ENCODE peak calls at places on chromosome 21, in four cellular contexts. One of them, this sample, is unnamed.

GRCh38 chr21:23541571-23541970 is 2065.7 kb downstream of the MRPL39 start:
- DNase-seq in GM12878: no peak
- DNase-seq in HepG2: no peak
- DNase-seq in K562: no peak
- DNase-seq in this sample: no peak

GRCh38 chr21:41438425-41439113 is 12.5 kb downstream of the MX1 start:
- DNase-seq in GM12878: no peak
- DNase-seq in HepG2: no peak
- DNase-seq in K562: no peak
- DNase-seq in this sample: no peak

GRCh38 chr21:28982637-28983036 is 10.0 kb downstream of the LTN1 start:
- DNase-seq in GM12878: no peak
- DNase-seq in HepG2: no peak
- DNase-seq in K562: no peak
- DNase-seq in this sample: no peak

GRCh38 chr21:33655591-33656221 is 13.4 kb downstream of the ITSN1 start:
- DNase-seq in GM12878: no peak
- DNase-seq in HepG2: no peak
- DNase-seq in K562: peak
- DNase-seq in this sample: no peak

GRCh38 chr21:15005391-15005790 is 59.4 kb downstream of the NRIP1 start:
- DNase-seq in GM12878: no peak
- DNase-seq in HepG2: no peak
- DNase-seq in K562: no peak
- DNase-seq in this sample: no peak

GRCh38 chr21:45291613-45292398 is 4.1 kb upstream of the POFUT2 start:
- DNase-seq in GM12878: no peak
- DNase-seq in HepG2: no peak
- DNase-seq in K562: peak
- DNase-seq in this sample: no peak

GRCh38 chr21:45290948-45291612 is 3.4 kb upstream of the POFUT2 start:
- DNase-seq in GM12878: no peak
- DNase-seq in HepG2: no peak
- DNase-seq in K562: no peak
- DNase-seq in this sample: no peak

GRCh38 chr21:30600787-30601186 is at the start of gene KRTAP22-1:
- DNase-seq in GM12878: no peak
- DNase-seq in HepG2: no peak
- DNase-seq in K562: no peak
- DNase-seq in this sample: no peak

GRCh38 chr21:31383770-31384169 is 39.7 kb upstream of the TIAM1 start:
- DNase-seq in GM12878: no peak
- DNase-seq in HepG2: no peak
- DNase-seq in K562: no peak
- DNase-seq in this sample: no peak

GRCh38 chr21:33058468-33059318 is 11.2 kb upstream of the OLIG1 start:
- DNase-seq in GM12878: no peak
- DNase-seq in HepG2: no peak
- DNase-seq in K562: no peak
- DNase-seq in this sample: no peak

GRCh38 chr21:30216041-30216723 is at the start of gene CLDN8:
- DNase-seq in GM12878: no peak
- DNase-seq in HepG2: no peak
- DNase-seq in K562: no peak
- DNase-seq in this sample: no peak

GRCh38 chr21:40765771-40766170 is 81.2 kb downstream of the DSCAM start:
- DNase-seq in GM12878: no peak
- DNase-seq in HepG2: no peak
- DNase-seq in K562: no peak
- DNase-seq in this sample: no peak

GRCh38 chr21:20997633-20998455 is at the start of gene NCAM2:
- DNase-seq in GM12878: no peak
- DNase-seq in HepG2: peak
- DNase-seq in K562: peak
- DNase-seq in this sample: peak

GRCh38 chr21:30044447-30045064 is 104.8 kb upstream of the GRIK1 start:
- DNase-seq in GM12878: no peak
- DNase-seq in HepG2: peak
- DNase-seq in K562: peak
- DNase-seq in this sample: no peak

GRCh38 chr21:32285476-32285875 is 6.6 kb upstream of the MIS18A start:
- DNase-seq in GM12878: no peak
- DNase-seq in HepG2: no peak
- DNase-seq in K562: no peak
- DNase-seq in this sample: no peak

GRCh38 chr21:46641656-46642055 is 6.2 kb downstream of the PRMT2 start:
- DNase-seq in GM12878: no peak
- DNase-seq in HepG2: no peak
- DNase-seq in K562: no peak
- DNase-seq in this sample: no peak

GRCh38 chr21:40070871-40071270 is 203.6 kb downstream of the PCP4 start:
- DNase-seq in GM12878: no peak
- DNase-seq in HepG2: no peak
- DNase-seq in K562: no peak
- DNase-seq in this sample: no peak

GRCh38 chr21:33080376-33080775 is 10.4 kb downstream of the OLIG1 start:
- DNase-seq in GM12878: no peak
- DNase-seq in HepG2: no peak
- DNase-seq in K562: no peak
- DNase-seq in this sample: no peak

GRCh38 chr21:46029201-46029924 is 47.8 kb downstream of the COL6A1 start:
- DNase-seq in GM12878: no peak
- DNase-seq in HepG2: no peak
- DNase-seq in K562: no peak
- DNase-seq in this sample: no peak

DNA sequence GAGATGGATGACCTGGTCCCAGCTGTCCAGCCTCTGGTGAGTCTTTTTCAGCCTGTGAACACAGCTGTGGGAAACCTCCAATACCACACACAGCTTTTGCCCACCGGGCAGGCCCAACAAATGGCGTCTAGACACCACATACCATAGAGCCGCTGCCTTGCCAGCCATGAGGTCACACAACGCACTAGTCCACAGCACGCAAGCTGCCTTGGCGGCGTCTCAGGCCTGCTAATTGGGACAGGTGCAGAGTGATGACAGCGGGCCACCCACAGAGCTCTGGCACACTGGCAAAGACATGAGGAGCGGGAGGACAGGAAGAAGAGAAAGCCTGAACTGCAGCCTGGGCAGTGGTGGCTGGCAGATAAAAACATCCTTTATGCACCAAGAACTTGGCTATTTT is 125.5 kb downstream of the ADAMTS1 start:
- DNase-seq in GM12878: no peak
- DNase-seq in HepG2: no peak
- DNase-seq in K562: no peak
- DNase-seq in this sample: no peak
- TF ChIP-seq TAF1 in GM12878: no peak
- TF ChIP-seq TAF1 in HepG2: no peak
- TF ChIP-seq TAF1 in K562: no peak
- TF ChIP-seq TAF1 in this sample: no peak

DNA sequence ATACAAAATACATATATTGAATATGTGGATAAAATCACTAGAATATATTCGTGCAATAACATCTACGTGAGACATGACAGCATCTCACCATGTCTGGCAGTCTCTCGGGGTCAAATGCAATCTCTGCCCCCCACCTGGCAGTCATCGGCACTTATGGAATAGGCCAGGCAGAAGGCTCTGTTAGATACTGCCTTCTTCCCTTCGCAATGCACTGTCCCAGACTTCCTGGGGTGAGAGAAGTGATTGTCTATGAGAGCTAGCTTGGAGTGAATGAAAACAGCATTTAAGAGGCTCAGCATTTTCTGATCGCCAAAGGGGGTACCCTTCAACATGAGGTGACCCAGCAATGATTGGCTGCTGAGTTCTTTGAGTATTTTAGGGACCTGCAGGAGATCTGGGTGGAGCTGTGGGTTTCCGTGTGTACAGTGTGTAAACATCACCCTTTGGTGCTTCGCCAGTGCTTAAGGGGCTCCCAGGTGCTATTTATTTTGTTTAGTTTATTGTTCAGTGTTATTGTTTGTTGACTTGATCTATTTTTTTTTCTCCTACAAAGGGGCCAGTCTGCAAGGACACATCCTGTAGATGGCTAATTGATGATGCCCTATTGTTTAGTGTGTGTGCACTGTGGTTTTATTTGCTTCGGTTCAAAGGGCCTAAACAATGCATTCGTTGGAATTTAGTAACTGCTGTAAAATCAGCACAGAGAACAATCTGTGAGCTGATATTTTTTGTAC is 10.2 kb downstream of the ERG start:
- DNase-seq in GM12878: no peak
- DNase-seq in HepG2: no peak
- DNase-seq in K562: no peak
- DNase-seq in this sample: no peak
- TF ChIP-seq POLR2AphosphoS5 in GM12878: no peak
- TF ChIP-seq POLR2AphosphoS5 in HepG2: no peak
- TF ChIP-seq POLR2AphosphoS5 in K562: no peak
- TF ChIP-seq POLR2AphosphoS5 in this sample: no peak

DNA sequence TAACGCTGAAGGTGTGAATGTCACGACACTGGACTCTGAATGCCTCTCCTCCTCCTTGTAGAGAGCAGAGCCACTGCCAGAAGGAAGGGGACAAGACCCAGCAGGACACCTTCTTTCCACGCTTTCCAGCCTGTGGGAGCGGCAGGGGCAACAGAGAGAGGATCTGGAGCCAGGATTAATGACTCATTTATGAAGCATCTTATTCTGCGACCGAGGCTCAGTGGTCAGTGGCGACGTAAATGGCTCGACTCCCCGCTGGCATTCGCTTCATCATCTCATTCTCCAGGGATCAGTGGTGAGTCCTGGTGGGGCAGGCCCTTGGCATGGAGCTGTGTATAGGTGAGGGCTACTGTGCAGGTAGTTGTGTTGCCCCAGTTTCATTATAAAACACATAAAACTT is 4.6 kb downstream of the SLC37A1 start:
- DNase-seq in GM12878: no peak
- DNase-seq in HepG2: no peak
- DNase-seq in K562: no peak
- DNase-seq in this sample: no peak
- TF ChIP-seq TAF1 in GM12878: no peak
- TF ChIP-seq TAF1 in HepG2: no peak
- TF ChIP-seq TAF1 in K562: no peak
- TF ChIP-seq TAF1 in this sample: no peak

DNA sequence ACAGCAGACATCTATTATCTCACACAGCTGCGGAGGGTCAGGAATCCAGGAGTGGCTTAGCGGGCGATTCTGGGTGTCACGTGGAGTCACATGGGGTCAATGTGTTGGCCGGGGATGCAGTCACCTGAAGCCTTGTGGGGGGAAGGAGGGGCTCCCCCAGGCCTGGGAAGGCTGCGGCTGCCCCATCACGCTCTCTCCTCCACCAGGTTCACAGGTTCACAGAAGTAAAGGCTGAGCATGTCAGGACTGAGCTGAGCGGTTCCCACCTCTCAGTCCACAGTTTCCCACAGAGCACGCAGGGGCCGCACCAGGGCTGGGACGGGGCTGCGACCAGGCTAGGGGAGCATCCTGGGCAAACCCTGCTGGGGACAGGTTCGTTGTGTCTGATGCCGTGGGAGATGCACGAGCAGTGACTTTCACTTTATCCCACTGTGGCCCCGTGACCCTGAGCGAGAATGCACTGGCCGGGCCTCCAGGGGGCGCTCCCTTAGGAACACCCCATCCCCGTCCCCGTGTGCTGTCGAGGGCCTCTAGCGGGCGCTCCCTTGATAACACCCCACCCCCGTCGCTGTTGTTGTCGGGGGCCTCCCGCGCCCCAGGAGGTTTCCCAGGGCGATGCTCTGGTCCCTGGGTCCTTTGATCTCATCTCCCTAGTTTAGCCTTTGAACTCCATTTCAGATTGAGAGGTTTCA is 73.2 kb upstream of the TRAPPC10 start:
- DNase-seq in GM12878: peak
- DNase-seq in HepG2: peak
- DNase-seq in K562: peak
- DNase-seq in this sample: peak
- TF ChIP-seq POLR2AphosphoS5 in GM12878: peak
- TF ChIP-seq POLR2AphosphoS5 in HepG2: no peak
- TF ChIP-seq POLR2AphosphoS5 in K562: peak
- TF ChIP-seq POLR2AphosphoS5 in this sample: peak

GRCh38 chr21:35488941-35489340 is 439.8 kb upstream of the RUNX1 start:
- DNase-seq in GM12878: no peak
- DNase-seq in HepG2: no peak
- DNase-seq in K562: no peak
- DNase-seq in this sample: no peak
- TF ChIP-seq TAF1 in GM12878: no peak
- TF ChIP-seq TAF1 in HepG2: no peak
- TF ChIP-seq TAF1 in K562: no peak
- TF ChIP-seq TAF1 in this sample: no peak

DNA sequence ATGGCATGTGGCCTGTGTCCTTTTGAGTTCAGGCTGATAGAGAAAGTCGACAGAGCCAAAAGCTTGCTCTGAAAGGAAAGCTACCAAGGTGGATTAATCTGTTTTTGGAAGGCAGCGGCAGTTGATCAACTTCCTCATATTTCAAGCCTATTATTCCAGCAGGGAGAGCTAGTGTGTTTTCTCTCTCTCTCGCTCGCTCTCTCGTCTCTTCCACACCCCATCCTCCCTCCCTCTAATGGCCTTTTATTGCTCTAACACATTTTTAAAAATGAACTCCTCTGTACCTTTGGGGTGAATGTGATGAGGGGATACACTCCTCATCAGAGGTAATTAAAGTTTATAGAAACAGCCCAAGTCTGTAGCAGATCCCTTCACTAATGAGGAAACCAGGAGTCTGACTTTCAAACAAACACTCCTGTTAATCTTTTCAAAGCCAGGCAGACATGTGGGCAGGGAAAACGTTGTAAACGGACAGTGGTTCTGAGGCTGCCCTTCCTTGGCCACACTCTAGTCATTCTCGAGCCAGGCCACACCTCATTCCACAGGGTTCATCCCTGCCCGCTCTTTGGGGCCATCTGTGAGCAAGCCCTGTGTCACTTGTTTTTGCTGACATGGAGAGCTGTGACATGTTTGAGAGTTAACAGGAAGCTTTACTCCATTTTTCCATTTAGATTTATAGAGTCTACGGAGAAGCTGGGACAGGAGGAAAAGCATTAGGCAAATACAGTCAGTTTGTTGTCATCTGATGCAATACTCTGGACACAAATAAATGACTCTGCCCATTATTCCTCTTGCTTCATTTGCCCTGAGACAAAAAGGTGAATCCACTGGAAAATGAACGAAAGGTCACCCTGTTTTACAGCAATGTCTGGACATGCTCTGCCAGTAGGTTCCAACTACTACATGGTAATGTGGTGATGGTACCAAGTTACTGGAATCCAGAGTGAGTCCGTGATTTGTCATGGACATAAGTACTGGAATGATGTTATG is 126.7 kb downstream of the CLIC6 start:
- DNase-seq in GM12878: no peak
- DNase-seq in HepG2: peak
- DNase-seq in K562: no peak
- DNase-seq in this sample: no peak
- TF ChIP-seq POLR2AphosphoS5 in GM12878: no peak
- TF ChIP-seq POLR2AphosphoS5 in HepG2: no peak
- TF ChIP-seq POLR2AphosphoS5 in K562: no peak
- TF ChIP-seq POLR2AphosphoS5 in this sample: no peak

This sample was measured in GM12891.